ENCODE peak calls at places on chromosome 14, in eight cellular contexts. One of them, this sample, is unnamed.
A peak's percentile ranks its signal among the peaks of the same experiment; 100 is the strongest.

GRCh38 chr14:63435204-63435603 is 108.0 kb downstream of the PPP2R5E start:
- DNase-seq in left ventricle myocardium inferior: no peak
- DNase-seq in Panc1: no peak
- DNase-seq in activated CD8-positive, alpha-beta T cell treated with anti-CD3 and anti-CD28 coated beads for 36 hours: no peak
- DNase-seq in A549: no peak
- DNase-seq in HFF-Myc: no peak
- DNase-seq in hepatocyte: no peak
- DNase-seq in GM20000: no peak
- DNase-seq in this sample: no peak

GRCh38 chr14:76929927-76930326 is 98.6 kb downstream of the IRF2BPL start:
- DNase-seq in left ventricle myocardium inferior: no peak
- DNase-seq in Panc1: no peak
- DNase-seq in activated CD8-positive, alpha-beta T cell treated with anti-CD3 and anti-CD28 coated beads for 36 hours: peak; percentile 76
- DNase-seq in A549: no peak
- DNase-seq in HFF-Myc: no peak
- DNase-seq in hepatocyte: no peak
- DNase-seq in GM20000: peak; percentile 44
- DNase-seq in this sample: peak; percentile 89

GRCh38 chr14:105622329-105622955 is 96.1 kb downstream of the TMEM121 start:
- DNase-seq in left ventricle myocardium inferior: no peak
- DNase-seq in Panc1: no peak
- DNase-seq in activated CD8-positive, alpha-beta T cell treated with anti-CD3 and anti-CD28 coated beads for 36 hours: no peak
- DNase-seq in A549: no peak
- DNase-seq in HFF-Myc: no peak
- DNase-seq in hepatocyte: no peak
- DNase-seq in GM20000: no peak
- DNase-seq in this sample: no peak

GRCh38 chr14:103308717-103309616 is 25.1 kb upstream of the EIF5 start:
- DNase-seq in left ventricle myocardium inferior: no peak
- DNase-seq in Panc1: no peak
- DNase-seq in activated CD8-positive, alpha-beta T cell treated with anti-CD3 and anti-CD28 coated beads for 36 hours: no peak
- DNase-seq in A549: no peak
- DNase-seq in HFF-Myc: no peak
- DNase-seq in hepatocyte: no peak
- DNase-seq in GM20000: no peak
- DNase-seq in this sample: no peak

GRCh38 chr14:85273099-85273677 is 256.8 kb upstream of the FLRT2 start:
- DNase-seq in left ventricle myocardium inferior: no peak
- DNase-seq in Panc1: no peak
- DNase-seq in activated CD8-positive, alpha-beta T cell treated with anti-CD3 and anti-CD28 coated beads for 36 hours: no peak
- DNase-seq in A549: no peak
- DNase-seq in HFF-Myc: no peak
- DNase-seq in hepatocyte: no peak
- DNase-seq in GM20000: no peak
- DNase-seq in this sample: no peak

GRCh38 chr14:53539489-53540126 is 386.5 kb upstream of the DDHD1 start:
- DNase-seq in left ventricle myocardium inferior: peak; percentile 67
- DNase-seq in Panc1: peak; percentile 53
- DNase-seq in activated CD8-positive, alpha-beta T cell treated with anti-CD3 and anti-CD28 coated beads for 36 hours: peak; percentile 69
- DNase-seq in A549: peak; percentile 53
- DNase-seq in HFF-Myc: peak; percentile 80
- DNase-seq in hepatocyte: peak; percentile 89
- DNase-seq in GM20000: peak; percentile 65
- DNase-seq in this sample: peak; percentile 74

GRCh38 chr14:93090826-93091583 is 24.7 kb downstream of the ITPK1 start:
- DNase-seq in left ventricle myocardium inferior: peak; percentile 53
- DNase-seq in Panc1: no peak
- DNase-seq in activated CD8-positive, alpha-beta T cell treated with anti-CD3 and anti-CD28 coated beads for 36 hours: no peak
- DNase-seq in A549: no peak
- DNase-seq in HFF-Myc: no peak
- DNase-seq in hepatocyte: no peak
- DNase-seq in GM20000: no peak
- DNase-seq in this sample: no peak

GRCh38 chr14:33184587-33184986 is 245.9 kb downstream of the NPAS3 start:
- DNase-seq in left ventricle myocardium inferior: no peak
- DNase-seq in Panc1: no peak
- DNase-seq in activated CD8-positive, alpha-beta T cell treated with anti-CD3 and anti-CD28 coated beads for 36 hours: no peak
- DNase-seq in A549: no peak
- DNase-seq in HFF-Myc: peak; percentile 4
- DNase-seq in hepatocyte: no peak
- DNase-seq in GM20000: no peak
- DNase-seq in this sample: no peak

GRCh38 chr14:83433618-83434017 is 1900.0 kb upstream of the SEL1L start:
- DNase-seq in left ventricle myocardium inferior: no peak
- DNase-seq in Panc1: no peak
- DNase-seq in activated CD8-positive, alpha-beta T cell treated with anti-CD3 and anti-CD28 coated beads for 36 hours: no peak
- DNase-seq in A549: no peak
- DNase-seq in HFF-Myc: no peak
- DNase-seq in hepatocyte: no peak
- DNase-seq in GM20000: no peak
- DNase-seq in this sample: no peak

GRCh38 chr14:23379331-23380196 is 2.7 kb downstream of the CMTM5 start:
- DNase-seq in left ventricle myocardium inferior: peak; percentile 60
- DNase-seq in Panc1: peak; percentile 36
- DNase-seq in activated CD8-positive, alpha-beta T cell treated with anti-CD3 and anti-CD28 coated beads for 36 hours: peak; percentile 67
- DNase-seq in A549: peak; percentile 62
- DNase-seq in HFF-Myc: no peak
- DNase-seq in hepatocyte: peak; percentile 79
- DNase-seq in GM20000: peak; percentile 83
- DNase-seq in this sample: peak; percentile 55

GRCh38 chr14:91963465-91963864 is 16.0 kb upstream of the FBLN5 start:
- DNase-seq in left ventricle myocardium inferior: no peak
- DNase-seq in Panc1: no peak
- DNase-seq in activated CD8-positive, alpha-beta T cell treated with anti-CD3 and anti-CD28 coated beads for 36 hours: no peak
- DNase-seq in A549: no peak
- DNase-seq in HFF-Myc: no peak
- DNase-seq in hepatocyte: no peak
- DNase-seq in GM20000: no peak
- DNase-seq in this sample: no peak

GRCh38 chr14:73424453-73424852 is 33.9 kb downstream of the NUMB start:
- DNase-seq in left ventricle myocardium inferior: no peak
- DNase-seq in Panc1: peak; percentile 5
- DNase-seq in activated CD8-positive, alpha-beta T cell treated with anti-CD3 and anti-CD28 coated beads for 36 hours: no peak
- DNase-seq in A549: no peak
- DNase-seq in HFF-Myc: no peak
- DNase-seq in hepatocyte: no peak
- DNase-seq in GM20000: no peak
- DNase-seq in this sample: no peak

GRCh38 chr14:96146131-96146771 is 58.4 kb upstream of the BDKRB2 start:
- DNase-seq in left ventricle myocardium inferior: no peak
- DNase-seq in Panc1: no peak
- DNase-seq in activated CD8-positive, alpha-beta T cell treated with anti-CD3 and anti-CD28 coated beads for 36 hours: no peak
- DNase-seq in A549: no peak
- DNase-seq in HFF-Myc: no peak
- DNase-seq in hepatocyte: no peak
- DNase-seq in GM20000: no peak
- DNase-seq in this sample: no peak

GRCh38 chr14:71606575-71606974 is 325.7 kb upstream of the RGS6 start:
- DNase-seq in left ventricle myocardium inferior: no peak
- DNase-seq in Panc1: no peak
- DNase-seq in activated CD8-positive, alpha-beta T cell treated with anti-CD3 and anti-CD28 coated beads for 36 hours: no peak
- DNase-seq in A549: no peak
- DNase-seq in HFF-Myc: no peak
- DNase-seq in hepatocyte: no peak
- DNase-seq in GM20000: no peak
- DNase-seq in this sample: no peak

GRCh38 chr14:101875041-101875725 is 89.2 kb upstream of the DYNC1H1 start:
- DNase-seq in left ventricle myocardium inferior: no peak
- DNase-seq in Panc1: no peak
- DNase-seq in activated CD8-positive, alpha-beta T cell treated with anti-CD3 and anti-CD28 coated beads for 36 hours: no peak
- DNase-seq in A549: no peak
- DNase-seq in HFF-Myc: no peak
- DNase-seq in hepatocyte: no peak
- DNase-seq in GM20000: no peak
- DNase-seq in this sample: no peak

GRCh38 chr14:36618641-36619040 is 36.2 kb upstream of the NKX2-8 start:
- DNase-seq in left ventricle myocardium inferior: no peak
- DNase-seq in Panc1: no peak
- DNase-seq in activated CD8-positive, alpha-beta T cell treated with anti-CD3 and anti-CD28 coated beads for 36 hours: no peak
- DNase-seq in A549: no peak
- DNase-seq in HFF-Myc: no peak
- DNase-seq in hepatocyte: no peak
- DNase-seq in GM20000: no peak
- DNase-seq in this sample: no peak

GRCh38 chr14:92224348-92224954 is 98.5 kb upstream of the SLC24A4 start:
- DNase-seq in left ventricle myocardium inferior: no peak
- DNase-seq in Panc1: no peak
- DNase-seq in activated CD8-positive, alpha-beta T cell treated with anti-CD3 and anti-CD28 coated beads for 36 hours: no peak
- DNase-seq in A549: no peak
- DNase-seq in HFF-Myc: no peak
- DNase-seq in hepatocyte: no peak
- DNase-seq in GM20000: no peak
- DNase-seq in this sample: no peak

DNA sequence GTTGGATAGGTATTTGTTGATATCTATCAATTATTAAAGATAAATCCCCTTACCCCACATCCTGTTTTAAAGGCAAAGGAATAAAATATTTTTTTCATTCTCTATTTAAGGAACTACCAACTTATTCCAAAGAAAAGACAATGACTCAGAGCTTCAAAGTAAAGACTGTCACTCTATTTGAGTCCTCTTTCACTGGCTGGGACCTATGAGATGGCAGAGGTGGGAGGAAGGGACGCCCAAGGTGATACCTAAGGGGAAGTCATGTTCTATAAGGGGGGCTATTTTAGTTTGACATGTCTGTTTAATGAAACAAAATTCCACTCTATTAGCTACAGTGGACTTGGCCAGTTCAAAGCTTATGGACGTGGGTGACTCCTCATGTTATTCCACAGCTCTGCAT is 209.6 kb downstream of the CALM1 start:
- DNase-seq in left ventricle myocardium inferior: no peak
- DNase-seq in Panc1: no peak
- DNase-seq in activated CD8-positive, alpha-beta T cell treated with anti-CD3 and anti-CD28 coated beads for 36 hours: no peak
- DNase-seq in A549: no peak
- DNase-seq in HFF-Myc: no peak
- DNase-seq in hepatocyte: no peak
- DNase-seq in GM20000: no peak
- DNase-seq in this sample: no peak
- TF ChIP-seq CTCF in left ventricle myocardium inferior: no peak
- TF ChIP-seq CTCF in Panc1: no peak
- TF ChIP-seq CTCF in activated CD8-positive, alpha-beta T cell treated with anti-CD3 and anti-CD28 coated beads for 36 hours: no peak
- TF ChIP-seq CTCF in A549: no peak
- TF ChIP-seq CTCF in HFF-Myc: no peak
- TF ChIP-seq CTCF in hepatocyte: no peak
- TF ChIP-seq CTCF in GM20000: no peak
- TF ChIP-seq CTCF in this sample: no peak

GRCh38 chr14:94748667-94749347 is 21.1 kb downstream of the GSC start:
- DNase-seq in left ventricle myocardium inferior: no peak
- DNase-seq in Panc1: peak; percentile 22
- DNase-seq in activated CD8-positive, alpha-beta T cell treated with anti-CD3 and anti-CD28 coated beads for 36 hours: peak; percentile 58
- DNase-seq in A549: peak; percentile 60
- DNase-seq in HFF-Myc: no peak
- DNase-seq in hepatocyte: peak; percentile 50
- DNase-seq in GM20000: no peak
- DNase-seq in this sample: peak; percentile 48
- TF ChIP-seq CTCF in left ventricle myocardium inferior: peak; percentile 60
- TF ChIP-seq CTCF in Panc1: peak; percentile 85
- TF ChIP-seq CTCF in activated CD8-positive, alpha-beta T cell treated with anti-CD3 and anti-CD28 coated beads for 36 hours: peak; percentile 48
- TF ChIP-seq CTCF in A549: peak; percentile 71
- TF ChIP-seq CTCF in HFF-Myc: peak; percentile 28
- TF ChIP-seq CTCF in hepatocyte: peak; percentile 53
- TF ChIP-seq CTCF in GM20000: peak; percentile 72
- TF ChIP-seq CTCF in this sample: peak; percentile 60

GRCh38 chr14:65052832-65053231 is 49.5 kb downstream of the MAX start:
- DNase-seq in left ventricle myocardium inferior: no peak
- DNase-seq in Panc1: no peak
- DNase-seq in activated CD8-positive, alpha-beta T cell treated with anti-CD3 and anti-CD28 coated beads for 36 hours: no peak
- DNase-seq in A549: no peak
- DNase-seq in HFF-Myc: no peak
- DNase-seq in hepatocyte: no peak
- DNase-seq in GM20000: no peak
- DNase-seq in this sample: no peak

GRCh38 chr14:65057704-65058103 is 44.6 kb downstream of the MAX start:
- DNase-seq in left ventricle myocardium inferior: no peak
- DNase-seq in Panc1: no peak
- DNase-seq in activated CD8-positive, alpha-beta T cell treated with anti-CD3 and anti-CD28 coated beads for 36 hours: no peak
- DNase-seq in A549: no peak
- DNase-seq in HFF-Myc: no peak
- DNase-seq in hepatocyte: no peak
- DNase-seq in GM20000: no peak
- DNase-seq in this sample: no peak

DNA sequence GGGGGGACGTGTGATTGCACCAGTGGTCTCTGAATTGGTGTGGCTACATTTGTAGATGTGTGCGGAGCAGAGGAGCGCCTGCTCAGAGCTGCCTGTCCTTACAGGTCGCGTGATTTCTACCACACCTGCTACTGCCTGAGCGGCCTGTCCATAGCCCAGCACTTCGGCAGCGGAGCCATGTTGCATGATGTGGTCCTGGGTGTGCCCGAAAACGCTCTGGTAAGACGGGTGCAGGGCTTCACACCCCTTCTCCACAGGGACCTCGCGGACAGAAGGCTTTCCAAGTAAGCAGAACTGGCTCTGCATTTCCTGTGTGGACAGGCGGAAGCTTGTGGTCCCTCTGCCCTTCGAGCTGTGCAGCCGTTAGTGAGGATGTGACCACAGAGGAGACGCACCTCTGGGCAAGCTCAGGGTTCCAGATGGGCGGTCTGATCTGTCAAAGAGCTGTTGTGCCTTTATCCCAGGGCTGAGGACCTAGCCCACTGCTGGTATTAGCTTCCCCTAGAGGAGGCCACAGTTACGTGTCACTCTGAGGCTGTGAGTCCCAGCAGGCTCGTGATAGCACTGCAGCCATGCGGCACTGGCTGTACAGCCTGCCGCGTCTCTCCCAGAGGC is 47.7 kb downstream of the MAX start:
- DNase-seq in left ventricle myocardium inferior: no peak
- DNase-seq in Panc1: no peak
- DNase-seq in activated CD8-positive, alpha-beta T cell treated with anti-CD3 and anti-CD28 coated beads for 36 hours: no peak
- DNase-seq in A549: no peak
- DNase-seq in HFF-Myc: no peak
- DNase-seq in hepatocyte: no peak
- DNase-seq in GM20000: no peak
- DNase-seq in this sample: no peak
- TF ChIP-seq CTCF in left ventricle myocardium inferior: no peak
- TF ChIP-seq CTCF in Panc1: no peak
- TF ChIP-seq CTCF in activated CD8-positive, alpha-beta T cell treated with anti-CD3 and anti-CD28 coated beads for 36 hours: no peak
- TF ChIP-seq CTCF in A549: no peak
- TF ChIP-seq CTCF in HFF-Myc: no peak
- TF ChIP-seq CTCF in hepatocyte: no peak
- TF ChIP-seq CTCF in GM20000: no peak
- TF ChIP-seq CTCF in this sample: no peak

DNA sequence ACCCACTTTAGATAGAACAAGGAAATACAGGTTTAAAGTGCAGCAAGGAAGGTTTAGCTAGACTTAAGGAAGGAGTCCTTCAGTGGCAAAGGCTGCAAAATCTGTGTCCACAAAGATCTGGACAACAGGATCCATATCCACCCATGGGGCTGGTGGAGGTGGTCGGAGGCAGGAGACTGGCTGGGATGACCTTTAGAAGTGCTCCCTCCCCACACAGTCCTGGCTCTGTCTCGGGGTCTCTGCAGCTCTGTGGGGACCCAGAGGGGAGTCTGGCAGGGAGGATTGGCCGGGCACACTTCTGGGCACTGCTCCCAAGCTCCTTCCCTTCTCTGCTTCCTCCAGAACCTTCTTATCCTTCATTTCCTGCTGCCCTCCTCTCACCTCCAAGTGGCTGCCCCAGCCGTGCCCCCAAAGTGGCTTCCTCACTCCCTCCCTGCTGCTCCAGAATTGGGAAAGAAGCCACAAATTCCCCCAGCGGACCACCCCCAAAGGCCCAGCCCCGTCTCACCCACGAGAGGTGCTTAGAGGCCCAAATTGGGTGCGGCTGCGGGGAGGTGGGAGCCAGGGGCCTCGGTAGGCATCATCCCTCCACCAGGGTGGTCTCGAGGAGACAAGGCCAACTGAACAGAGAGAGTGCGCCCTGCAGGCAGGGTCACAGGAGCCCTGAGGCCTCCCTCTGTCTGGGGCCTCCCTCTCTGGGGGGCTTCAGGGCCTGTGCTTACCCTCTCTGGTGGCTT is 21.9 kb upstream of the PGF start:
- DNase-seq in left ventricle myocardium inferior: no peak
- DNase-seq in Panc1: no peak
- DNase-seq in activated CD8-positive, alpha-beta T cell treated with anti-CD3 and anti-CD28 coated beads for 36 hours: no peak
- DNase-seq in A549: no peak
- DNase-seq in HFF-Myc: no peak
- DNase-seq in hepatocyte: no peak
- DNase-seq in GM20000: no peak
- DNase-seq in this sample: no peak
- TF ChIP-seq CTCF in left ventricle myocardium inferior: no peak
- TF ChIP-seq CTCF in Panc1: no peak
- TF ChIP-seq CTCF in activated CD8-positive, alpha-beta T cell treated with anti-CD3 and anti-CD28 coated beads for 36 hours: no peak
- TF ChIP-seq CTCF in A549: no peak
- TF ChIP-seq CTCF in HFF-Myc: no peak
- TF ChIP-seq CTCF in hepatocyte: no peak
- TF ChIP-seq CTCF in GM20000: no peak
- TF ChIP-seq CTCF in this sample: no peak